ENCODE peak calls at places on chromosomes 7 and 10, in nine cellular contexts. L is activated CD4-positive, alpha-beta T cell treated with anti-CD3 and anti-CD28 coated beads, Interleukin-2, amount 50 U/mL, for 24 hours; U is MM.1S; E is HTR-8/SVneo; G is T-helper 2 cell; Q is ureter; N is GM03348; J is hypothalamus; O is nephron progenitor cell. S is an unnamed sample.
A peak's percentile ranks its signal among the peaks of the same experiment; 100 is the strongest.

GRCh38 chr7:114952296-114952695 is 30.4 kb downstream of the MDFIC start:
- DNase-seq in G (no peak), E (no peak), L (no peak), O (no peak), Q (no peak), J (no peak), N (no peak), U (no peak), S (no peak)

GRCh38 chr7:729154-730000 is 2.3 kb upstream of the PRKAR1B start:
- DNase-seq in U (no peak), E (no peak), G (no peak), J (no peak), L (no peak), O (no peak), N (no peak), Q (no peak), S (no peak)

GRCh38 chr10:88386204-88386877 is 196.8 kb downstream of the RNLS start:
- DNase-seq in O (no peak), G (no peak), U (peak; percentile 63), Q (no peak), E (no peak), L (no peak), J (no peak), N (no peak), S (no peak)

GRCh38 chr10:104327745-104328635 is 10.3 kb downstream of the ITPRIP start:
- DNase-seq in G (no peak), O (peak; percentile 46), U (no peak), J (no peak), Q (no peak), N (peak; percentile 77), E (peak; percentile 74), L (no peak), S (peak; percentile 69)

GRCh38 chr7:13880789-13881188 is 108.7 kb downstream of the ETV1 start:
- DNase-seq in O (no peak), U (no peak), J (no peak), L (no peak), G (no peak), E (peak; percentile 7), Q (no peak), N (peak; percentile 70), S (peak; percentile 51)

GRCh38 chr10:11358923-11359560 is 252.4 kb downstream of the USP6NL start:
- DNase-seq in G (no peak), Q (no peak), N (no peak), U (no peak), L (no peak), E (no peak), J (no peak), O (no peak), S (no peak)

GRCh38 chr7:45001138-45001694 is 1.2 kb downstream of the CCM2 start:
- DNase-seq in J (no peak), U (peak; percentile 97), O (no peak), G (peak; percentile 48), N (no peak), Q (no peak), L (peak; percentile 70), E (no peak), S (no peak)

GRCh38 chr7:15341811-15342210 is 220.0 kb downstream of the AGMO start:
- DNase-seq in U (no peak), E (no peak), Q (no peak), L (no peak), J (no peak), N (no peak), O (no peak), G (no peak), S (no peak)

GRCh38 chr10:69479737-69480412 is 28.6 kb downstream of the TSPAN15 start:
- DNase-seq in L (no peak), N (peak; percentile 64), O (no peak), U (no peak), J (no peak), E (no peak), G (no peak), Q (no peak), S (peak; percentile 50)

GRCh38 chr10:77771851-77772250 is 134.2 kb upstream of the KCNMA1 start:
- DNase-seq in Q (peak; percentile 9), O (no peak), J (no peak), G (no peak), U (no peak), E (no peak), N (no peak), L (no peak), S (no peak)

GRCh38 chr10:32446701-32447406 is 914 bp downstream of the CCDC7 start:
- DNase-seq in O (no peak), E (no peak), L (no peak), G (no peak), J (no peak), Q (no peak), U (peak; percentile 43), N (peak; percentile 31), S (peak; percentile 12)

GRCh38 chr10:35391153-35391953 is 55.0 kb downstream of the CCNY start:
- DNase-seq in O (no peak), Q (no peak), G (no peak), U (no peak), L (no peak), E (no peak), J (no peak), N (no peak), S (no peak)

GRCh38 chr10:50809596-50809995 is 69.9 kb downstream of the ASAH2B start:
- DNase-seq in N (peak; percentile 7), J (no peak), U (no peak), Q (no peak), O (no peak), L (no peak), E (no peak), G (no peak), S (no peak)

GRCh38 chr7:149741629-149742028 is 31.8 kb downstream of the ZNF467 start:
- DNase-seq in N (peak; percentile 73), L (no peak), E (no peak), O (no peak), J (no peak), U (peak; percentile 58), Q (no peak), G (no peak), S (peak; percentile 16)

GRCh38 chr7:6367701-6368211 is 80.0 kb downstream of the DAGLB start:
- DNase-seq in J (no peak), G (no peak), Q (no peak), U (no peak), N (peak; percentile 58), L (no peak), O (no peak), E (peak; percentile 65), S (no peak)

GRCh38 chr7:25894002-25894901 is 257.7 kb upstream of the NFE2L3 start:
- DNase-seq in U (peak; percentile 77), Q (no peak), J (no peak), L (no peak), N (no peak), G (no peak), E (no peak), O (no peak), S (no peak)

GRCh38 chr10:2982146-2982545 is 85.2 kb upstream of the PFKP start:
- DNase-seq in U (no peak), L (no peak), N (no peak), G (no peak), O (no peak), Q (no peak), E (no peak), J (no peak), S (no peak)

GRCh38 chr7:111780527-111780926 is 218.2 kb upstream of the IMMP2L start:
- DNase-seq in G (no peak), O (no peak), J (no peak), N (no peak), E (no peak), L (no peak), Q (no peak), U (no peak), S (no peak)

GRCh38 chr10:29297678-29298077 is 8.8 kb downstream of the LYZL1 start:
- DNase-seq in E (no peak), J (no peak), U (no peak), N (no peak), L (no peak), Q (no peak), O (no peak), G (no peak), S (no peak)

GRCh38 chr10:16732376-16732775 is 84.8 kb downstream of the RSU1 start:
- DNase-seq in N (no peak), G (no peak), Q (no peak), O (no peak), J (no peak), U (no peak), L (no peak), E (no peak), S (no peak)

S was measured in MG63.